ENCODE peak calls at places on chromosomes 6 and 20, in five cellular contexts. T is astrocyte of the cerebellum, I is HTR-8/SVneo, C is nephron progenitor cell, M is dermis microvascular lymphatic vessel endothelial cell. N is an unnamed sample.

GRCh38 chr6:25476126-25476525 is 175.9 kb upstream of the SCGN start:
- DNase-seq in T (peak), I (no peak), C (no peak), M (no peak), N (peak)

GRCh38 chr6:141744971-141745370 is 387.8 kb upstream of the GJE1 start:
- DNase-seq in T (peak), I (no peak), C (no peak), M (peak), N (no peak)

GRCh38 chr6:17714879-17715860 is 8.4 kb upstream of the NUP153 start:
- DNase-seq in T (peak), I (peak), C (no peak), M (no peak), N (peak)

GRCh38 chr6:23002044-23002619 is 432.8 kb downstream of the HDGFL1 start:
- DNase-seq in T (no peak), I (no peak), C (no peak), M (no peak), N (no peak)

GRCh38 chr6:15909290-15910070 is 219.4 kb upstream of the MYLIP start:
- DNase-seq in T (no peak), I (no peak), C (no peak), M (no peak), N (no peak)

GRCh38 chr20:51523276-51524013 is 19.1 kb downstream of the NFATC2 start:
- DNase-seq in T (no peak), I (no peak), C (no peak), M (no peak), N (no peak)

GRCh38 chr6:136593748-136594490 is 43.7 kb upstream of the MAP7 start:
- DNase-seq in T (peak), I (peak), C (no peak), M (peak), N (peak)

GRCh38 chr6:166969390-166970002 is 13.1 kb upstream of the RNASET2 start:
- DNase-seq in T (no peak), I (no peak), C (no peak), M (no peak), N (no peak)

GRCh38 chr6:148064406-148065134 is 278.1 kb upstream of the SASH1 start:
- DNase-seq in T (no peak), I (peak), C (peak), M (no peak), N (no peak)

GRCh38 chr6:36056178-36056577 is 28.6 kb downstream of the MAPK14 start:
- DNase-seq in T (no peak), I (no peak), C (no peak), M (no peak), N (no peak)

GRCh38 chr6:27892596-27893058 is 19.6 kb downstream of the OR2B2 start:
- DNase-seq in T (no peak), I (no peak), C (no peak), M (no peak), N (no peak)

GRCh38 chr20:49346682-49347081 is 68.8 kb upstream of the ZNFX1 start:
- DNase-seq in T (no peak), I (no peak), C (no peak), M (no peak), N (no peak)

GRCh38 chr20:26276811-26277210 is 580.2 kb upstream of the ZNF337 start:
- DNase-seq in T (no peak), I (no peak), C (peak), M (no peak), N (peak)

GRCh38 chr6:122476131-122476530 is 4.5 kb upstream of the SERINC1 start:
- DNase-seq in T (no peak), I (peak), C (no peak), M (no peak), N (peak)

GRCh38 chr20:53806683-53807401 is 213.2 kb upstream of the ZNF217 start:
- DNase-seq in T (no peak), I (no peak), C (no peak), M (no peak), N (no peak)

GRCh38 chr6:166463363-166464067 is 80.8 kb upstream of the MPC1 start:
- DNase-seq in T (no peak), I (no peak), C (no peak), M (no peak), N (no peak)

GRCh38 chr6:53544050-53544499 is 826 bp downstream of the GCLC start:
- DNase-seq in T (no peak), I (no peak), C (no peak), M (no peak), N (peak)

GRCh38 chr20:48631114-48632016 is 196.4 kb downstream of the PREX1 start:
- DNase-seq in T (no peak), I (no peak), C (no peak), M (no peak), N (peak)

GRCh38 chr6:90186637-90187361 is 109.8 kb downstream of the BACH2 start:
- DNase-seq in T (no peak), I (no peak), C (no peak), M (no peak), N (peak)

GRCh38 chr6:121354764-121355163 is 20.5 kb upstream of the TBC1D32 start:
- DNase-seq in T (no peak), I (no peak), C (no peak), M (no peak), N (no peak)

GRCh38 chr20:9025643-9026042 is 43.2 kb upstream of the PLCB4 start:
- DNase-seq in T (peak), I (no peak), C (no peak), M (no peak), N (peak)

GRCh38 chr20:35828434-35828833 is 56.6 kb downstream of the PHF20 start:
- DNase-seq in T (no peak), I (no peak), C (no peak), M (no peak), N (no peak)

GRCh38 chr6:169527306-169527705 is 174.5 kb downstream of the WDR27 start:
- DNase-seq in T (no peak), I (no peak), C (no peak), M (no peak), N (no peak)

GRCh38 chr20:36493013-36493800 is 48.1 kb upstream of the MYL9 start:
- DNase-seq in T (no peak), I (no peak), C (no peak), M (no peak), N (no peak)

GRCh38 chr20:13231031-13231752 is 10.1 kb downstream of the ISM1 start:
- DNase-seq in T (no peak), I (no peak), C (no peak), M (peak), N (peak)

GRCh38 chr20:62303327-62304226 is 780 bp downstream of the ADRM1 start:
- DNase-seq in T (no peak), I (peak), C (peak), M (no peak), N (peak)

GRCh38 chr20:10604865-10605440 is 68.8 kb downstream of the JAG1 start:
- DNase-seq in T (no peak), I (no peak), C (no peak), M (no peak), N (no peak)

GRCh38 chr20:1816384-1817381 is 78.5 kb upstream of the SIRPA start:
- DNase-seq in T (no peak), I (no peak), C (no peak), M (peak), N (peak)

GRCh38 chr6:151452750-151453427 is 963 bp upstream of the RMND1 start:
- DNase-seq in T (no peak), I (no peak), C (no peak), M (no peak), N (peak)

GRCh38 chr20:41468994-41469600 is 102.5 kb upstream of the EMILIN3 start:
- DNase-seq in T (no peak), I (no peak), C (no peak), M (no peak), N (no peak)

GRCh38 chr20:60294627-60295026 is 336.4 kb downstream of the CDH26 start:
- DNase-seq in T (no peak), I (no peak), C (no peak), M (no peak), N (no peak)

GRCh38 chr6:14804444-14805210 is 441.2 kb upstream of the JARID2 start:
- DNase-seq in T (peak), I (no peak), C (no peak), M (peak), N (peak)

GRCh38 chr6:68651018-68651985 is 16.2 kb downstream of the ADGRB3 start:
- DNase-seq in T (peak), I (no peak), C (no peak), M (no peak), N (no peak)

GRCh38 chr6:34120953-34121675 is 24.8 kb downstream of the GRM4 start:
- DNase-seq in T (no peak), I (no peak), C (no peak), M (no peak), N (no peak)

GRCh38 chr6:9140181-9140580 is 704.8 kb upstream of the SLC35B3 start:
- DNase-seq in T (no peak), I (no peak), C (no peak), M (no peak), N (peak)

GRCh38 chr6:33677153-33677660 is 34.3 kb downstream of the UQCC2 start:
- DNase-seq in T (peak), I (no peak), C (no peak), M (no peak), N (no peak)